ENCODE peak calls at places on chromosomes 5 and 9, in seven cellular contexts. G is BE2C, W is neural crest cell, D is astrocyte of the spinal cord, L is thoracic aorta, J is stomach, I is AG09319. M is an unnamed sample.

GRCh38 chr9:6564370-6564769 is 81.2 kb downstream of the GLDC start:
- DNase-seq in D (peak), L (no peak), I (no peak), G (no peak), J (no peak), W (no peak), M (no peak)

GRCh38 chr5:173743641-173744343 is 127.3 kb upstream of the BOD1 start:
- DNase-seq in J (no peak), L (no peak), I (no peak), G (no peak), W (no peak), D (no peak), M (no peak)

GRCh38 chr5:73917433-73917832 is 291.4 kb downstream of the ARHGEF28 start:
- DNase-seq in G (no peak), D (peak), L (no peak), I (no peak), W (no peak), J (peak), M (peak)

GRCh38 chr9:123299558-123300126 is 31.3 kb upstream of the STRBP start:
- DNase-seq in G (no peak), J (no peak), D (no peak), L (no peak), I (no peak), W (no peak), M (no peak)

GRCh38 chr5:177288191-177288590 is 15.3 kb downstream of the RAB24 start:
- DNase-seq in L (no peak), J (no peak), W (no peak), I (no peak), D (no peak), G (no peak), M (no peak)

GRCh38 chr9:138052635-138053320 is 175.2 kb downstream of the CACNA1B start:
- DNase-seq in G (no peak), J (peak), L (no peak), D (no peak), W (no peak), I (no peak), M (no peak)

GRCh38 chr5:116632890-116633289 is 58.3 kb upstream of the SEMA6A start:
- DNase-seq in W (no peak), D (no peak), G (no peak), J (no peak), L (no peak), I (no peak), M (no peak)

GRCh38 chr9:93825348-93826115 is 129.6 kb downstream of the BARX1 start:
- DNase-seq in G (no peak), I (no peak), L (no peak), D (no peak), W (no peak), J (no peak), M (no peak)

GRCh38 chr5:5967945-5968344 is 410.4 kb downstream of the MED10 start:
- DNase-seq in J (no peak), D (no peak), L (no peak), I (no peak), G (no peak), W (no peak), M (no peak)

GRCh38 chr5:79521156-79521555 is 7.2 kb upstream of the HOMER1 start:
- DNase-seq in G (no peak), L (no peak), W (no peak), D (no peak), J (no peak), I (no peak), M (no peak)

GRCh38 chr9:77667151-77667550 is 19.0 kb upstream of the GNA14 start:
- DNase-seq in I (no peak), L (no peak), D (no peak), W (no peak), G (no peak), J (no peak), M (no peak)

GRCh38 chr9:134641173-134641985 is at the start of gene COL5A1:
- DNase-seq in I (peak), D (peak), J (peak), L (peak), W (peak), G (peak), M (peak)

GRCh38 chr5:84058561-84058960 is 326.1 kb downstream of the EDIL3 start:
- DNase-seq in J (no peak), D (no peak), I (no peak), W (no peak), L (no peak), G (no peak), M (no peak)

GRCh38 chr5:151223447-151224264 is at the start of gene CCDC69:
- DNase-seq in J (peak), G (peak), L (no peak), W (peak), I (peak), D (peak), M (peak)
- TF ChIP-seq CTCF in J (no peak), G (no peak), L (no peak), W (peak), I (peak), D (peak), M (no peak)

DNA sequence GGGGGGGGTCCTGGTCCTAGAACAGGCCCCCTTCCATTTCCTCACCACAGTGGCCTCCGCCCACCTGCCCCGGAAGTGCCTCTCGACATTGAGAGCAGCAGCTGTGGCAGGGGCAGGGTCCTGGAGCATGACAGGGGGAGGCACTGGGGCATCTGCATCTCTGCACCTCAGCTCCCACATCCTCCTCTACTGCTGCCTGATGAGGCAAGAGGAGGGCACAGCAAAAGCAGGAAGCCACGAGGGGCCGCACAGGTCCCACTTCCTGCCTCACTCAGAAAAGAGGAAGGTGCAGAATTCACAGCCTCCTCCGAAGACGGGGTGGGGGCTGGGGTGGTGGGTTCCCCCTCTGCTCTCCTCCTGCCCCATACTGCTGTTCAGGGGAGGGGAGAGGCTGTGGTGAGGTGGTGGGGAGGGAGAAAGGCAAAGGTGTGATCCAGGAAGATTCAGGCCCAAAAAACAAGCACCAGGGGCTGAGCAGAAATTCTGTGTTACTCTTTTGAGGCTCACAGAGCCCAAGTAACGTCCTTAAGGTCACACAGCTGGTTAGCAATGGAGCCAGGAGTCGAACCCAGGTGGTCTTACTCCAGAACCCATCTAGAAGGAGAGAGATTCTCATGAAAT is 14.7 kb downstream of the AKNA start:
- DNase-seq in W (no peak), I (no peak), J (peak), D (no peak), L (no peak), G (no peak), M (peak)
- TF ChIP-seq CTCF in W (no peak), I (no peak), J (no peak), D (no peak), L (no peak), G (no peak), M (no peak)

DNA sequence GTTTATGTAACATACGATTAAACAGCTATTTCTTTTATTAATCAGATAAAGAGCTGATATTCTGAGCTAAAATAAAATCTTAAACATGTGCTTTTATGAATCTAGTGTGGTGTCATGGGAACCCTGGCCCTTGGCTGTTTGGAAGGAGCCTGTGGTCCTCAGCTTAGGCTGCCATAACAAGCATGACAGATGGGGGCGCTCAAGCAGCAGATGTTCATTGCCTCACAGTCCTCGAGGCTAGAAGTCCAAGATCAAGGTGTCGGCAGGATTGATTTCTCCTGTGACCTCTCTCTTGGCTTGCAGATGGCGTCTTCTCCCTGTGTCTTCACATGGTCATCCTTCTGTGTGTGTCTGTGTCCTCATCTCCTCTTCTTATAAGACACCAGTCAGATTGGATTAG is 448.2 kb downstream of the GADD45G start:
- DNase-seq in L (no peak), J (no peak), G (peak), I (no peak), D (no peak), W (peak), M (peak)
- TF ChIP-seq CTCF in L (no peak), J (no peak), G (peak), I (peak), D (peak), W (peak), M (peak)

GRCh38 chr5:86679949-86680348 is 62.2 kb downstream of the COX7C start:
- DNase-seq in D (no peak), L (no peak), J (no peak), G (no peak), I (no peak), W (no peak), M (no peak)

GRCh38 chr5:86675311-86675710 is 57.6 kb downstream of the COX7C start:
- DNase-seq in D (peak), L (no peak), J (no peak), G (no peak), I (no peak), W (no peak), M (no peak)

GRCh38 chr5:86684222-86684621 is 66.5 kb downstream of the COX7C start:
- DNase-seq in L (no peak), I (no peak), W (no peak), D (peak), G (no peak), J (no peak), M (no peak)

DNA sequence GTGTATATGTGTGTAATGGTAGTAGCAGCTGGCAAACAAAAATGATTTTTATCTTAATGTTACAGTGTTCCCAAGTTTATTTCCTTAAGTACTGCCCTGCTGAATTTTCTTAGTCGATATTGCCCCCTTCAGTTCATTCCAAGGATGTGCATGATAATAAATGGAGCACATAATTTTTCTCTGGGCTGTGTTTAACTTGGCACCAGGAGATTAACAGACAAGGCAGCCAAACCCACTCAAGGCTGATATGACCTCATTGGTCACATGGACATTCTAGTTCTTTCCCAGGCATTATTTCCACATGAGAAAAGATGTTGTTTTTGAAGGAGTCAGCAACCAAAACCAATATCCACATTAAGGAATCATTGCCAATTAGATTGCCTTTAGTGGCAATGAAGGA is 61.8 kb downstream of the COX7C start:
- DNase-seq in I (peak), G (peak), D (peak), L (peak), J (peak), W (no peak), M (peak)
- TF ChIP-seq CTCF in I (peak), G (peak), D (peak), L (peak), J (peak), W (peak), M (no peak)

GRCh38 chr5:31156761-31157160 is 36.7 kb upstream of the CDH6 start:
- DNase-seq in L (no peak), W (no peak), G (no peak), J (no peak), I (no peak), D (no peak), M (no peak)
- TF ChIP-seq CTCF in L (no peak), W (no peak), G (no peak), J (no peak), I (no peak), D (no peak), M (no peak)

DNA sequence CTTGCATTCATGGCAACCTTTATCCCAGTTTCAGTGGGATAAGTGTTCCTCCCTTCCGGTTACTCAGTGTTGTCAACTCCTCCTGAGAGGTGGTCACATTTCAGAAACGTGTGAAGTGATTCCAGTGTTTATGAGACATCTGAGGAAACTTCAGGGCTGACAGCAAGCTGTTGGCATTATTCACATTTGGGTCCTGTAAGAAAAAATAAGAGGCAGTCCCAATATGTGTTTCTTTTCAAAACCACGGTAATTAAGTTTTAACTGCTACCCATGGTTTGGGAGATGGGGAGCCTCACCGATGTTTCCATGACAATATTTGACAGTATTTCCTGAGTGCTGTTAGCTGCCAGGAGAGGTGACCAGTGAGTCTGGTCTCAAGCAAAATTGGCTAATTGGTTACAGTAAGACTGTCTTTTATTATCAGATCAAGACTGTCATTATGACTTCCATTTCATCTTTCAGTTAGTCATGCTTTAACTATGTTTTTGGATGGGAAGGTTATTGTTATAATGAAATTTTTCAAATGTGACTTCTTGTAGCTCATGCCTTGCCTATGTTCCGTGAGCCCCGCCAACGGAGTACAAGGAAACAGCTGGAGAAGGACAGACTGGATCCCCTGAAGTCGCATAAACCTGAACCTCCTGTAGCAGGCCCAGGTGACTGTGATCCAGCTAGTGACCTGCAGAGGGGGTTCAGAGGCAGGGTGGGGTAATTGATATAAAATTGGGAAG is 115.3 kb downstream of the GDNF start:
- DNase-seq in J (no peak), D (peak), L (no peak), W (no peak), I (no peak), G (peak), M (no peak)
- TF ChIP-seq CTCF in J (no peak), D (peak), L (no peak), W (no peak), I (no peak), G (peak), M (no peak)

GRCh38 chr9:127418037-127418471 is 6.1 kb upstream of the ZNF79 start:
- DNase-seq in W (no peak), G (peak), D (no peak), J (no peak), I (no peak), L (no peak), M (peak)
- TF ChIP-seq CTCF in W (peak), G (peak), D (peak), J (no peak), I (peak), L (no peak), M (no peak)

GRCh38 chr5:25119654-25120053 is 474.9 kb upstream of the CDH10 start:
- DNase-seq in I (no peak), W (no peak), J (no peak), G (no peak), L (no peak), D (peak), M (no peak)
- TF ChIP-seq CTCF in I (no peak), W (peak), J (no peak), G (peak), L (no peak), D (peak), M (peak)

GRCh38 chr9:133023117-133023890 is 7.5 kb upstream of the GTF3C5 start:
- DNase-seq in W (no peak), L (no peak), G (peak), D (no peak), J (peak), I (no peak), M (peak)

GRCh38 chr9:133029994-133030316 is 842 bp upstream of the GTF3C5 start:
- DNase-seq in G (no peak), W (no peak), L (no peak), I (no peak), D (no peak), J (no peak), M (no peak)

GRCh38 chr9:133028221-133028620 is 2.6 kb upstream of the GTF3C5 start:
- DNase-seq in I (no peak), J (no peak), W (no peak), D (no peak), G (no peak), L (no peak), M (no peak)

GRCh38 chr9:133030317-133031129 is at the start of gene GTF3C5:
- DNase-seq in G (peak), J (peak), W (peak), L (peak), D (peak), I (peak), M (peak)

GRCh38 chr9:133027134-133027533 is 3.7 kb upstream of the GTF3C5 start:
- DNase-seq in G (no peak), D (no peak), I (no peak), W (no peak), L (no peak), J (no peak), M (no peak)
- TF ChIP-seq CTCF in G (no peak), D (no peak), I (no peak), W (no peak), L (no peak), J (no peak), M (no peak)

M was measured in testis.